ENCODE peak calls at places on chromosomes 3 and 15, in eight cellular contexts. W, E, X, F, S, K, R and Z are unnamed samples.
A peak's percentile ranks its signal among the peaks of the same experiment; 100 is the strongest.

GRCh38 chr3:126026761-126027160 is 57.2 kb downstream of the SLC41A3 start:
- DNase-seq in K (no peak), S (no peak), F (no peak), R (no peak), X (no peak), E (no peak), W (no peak), Z (no peak)

GRCh38 chr3:160707187-160707789 is 30.3 kb downstream of the ARL14 start:
- DNase-seq in S (peak; percentile 61), R (peak; percentile 38), W (peak; percentile 67), K (peak; percentile 52), E (no peak), X (no peak), F (peak; percentile 43), Z (peak; percentile 87)

GRCh38 chr3:130839815-130840214 is 54.1 kb upstream of the ATP2C1 start:
- DNase-seq in K (no peak), X (no peak), F (no peak), E (peak; percentile 57), R (no peak), S (peak; percentile 57), W (no peak), Z (peak; percentile 92)

GRCh38 chr3:95197661-95198060 is 1134.8 kb downstream of the NSUN3 start:
- DNase-seq in W (no peak), S (no peak), F (no peak), X (no peak), K (no peak), E (no peak), R (no peak), Z (no peak)

GRCh38 chr3:116916836-116917235 is 207.3 kb downstream of the TUSC7 start:
- DNase-seq in F (no peak), X (no peak), R (no peak), E (no peak), K (no peak), S (no peak), W (no peak), Z (no peak)

GRCh38 chr15:33789141-33789540 is 179.2 kb upstream of the CHRM5 start:
- DNase-seq in R (peak; percentile 75), E (no peak), F (no peak), K (peak; percentile 61), X (no peak), S (no peak), W (no peak), Z (no peak)

GRCh38 chr3:118692417-118692816 is 342.2 kb downstream of the IGSF11 start:
- DNase-seq in W (peak; percentile 22), E (no peak), F (no peak), R (no peak), X (no peak), K (no peak), S (no peak), Z (no peak)

GRCh38 chr3:19425825-19426224 is 277.5 kb downstream of the KCNH8 start:
- DNase-seq in R (no peak), S (no peak), K (no peak), W (no peak), E (no peak), F (no peak), X (no peak), Z (no peak)

GRCh38 chr3:34394978-34395748 is 596.7 kb downstream of the PDCD6IP start:
- DNase-seq in X (no peak), S (no peak), K (no peak), F (no peak), W (no peak), E (no peak), R (no peak), Z (no peak)

GRCh38 chr3:160016972-160017371 is 28.3 kb downstream of the IL12A start:
- DNase-seq in F (no peak), K (peak; percentile 43), W (no peak), R (peak; percentile 62), E (no peak), X (no peak), S (no peak), Z (no peak)

GRCh38 chr3:160778480-160778879 is 22.4 kb downstream of the PPM1L start:
- DNase-seq in E (no peak), K (no peak), X (no peak), F (no peak), W (no peak), R (no peak), S (no peak), Z (no peak)

GRCh38 chr3:155550386-155550785 is 194.5 kb downstream of the PLCH1 start:
- DNase-seq in K (no peak), X (no peak), W (no peak), R (no peak), F (no peak), E (no peak), S (no peak), Z (no peak)

GRCh38 chr15:74628199-74628598 is 12.6 kb downstream of the CLK3 start:
- DNase-seq in W (no peak), R (no peak), F (no peak), X (no peak), E (no peak), K (no peak), S (no peak), Z (no peak)

GRCh38 chr3:97804471-97804870 is 17.3 kb upstream of the CRYBG3 start:
- DNase-seq in E (no peak), K (no peak), R (no peak), F (no peak), S (no peak), W (no peak), X (no peak), Z (no peak)

GRCh38 chr3:42670051-42670576 is 15.2 kb upstream of the KLHL40 start:
- DNase-seq in E (no peak), X (no peak), K (no peak), F (no peak), W (no peak), R (no peak), S (no peak), Z (no peak)

GRCh38 chr3:172355836-172356235 is 92.4 kb downstream of the GHSR start:
- DNase-seq in F (no peak), S (peak; percentile 7), X (no peak), R (peak; percentile 83), W (no peak), K (peak; percentile 70), E (no peak), Z (no peak)

GRCh38 chr3:76044601-76045600 is 259.6 kb upstream of the ZNF717 start:
- DNase-seq in X (no peak), S (peak; percentile 19), F (peak; percentile 29), E (no peak), R (no peak), W (peak; percentile 32), K (no peak), Z (no peak)

GRCh38 chr3:65996605-65997004 is 42.1 kb downstream of the MAGI1 start:
- DNase-seq in S (no peak), K (peak; percentile 55), R (no peak), E (no peak), W (no peak), F (no peak), X (no peak), Z (no peak)

GRCh38 chr3:141471160-141471559 is 15.7 kb upstream of the RASA2 start:
- DNase-seq in X (no peak), F (no peak), K (no peak), W (no peak), R (no peak), E (no peak), S (no peak), Z (no peak)

GRCh38 chr15:29942144-29942543 is 119.9 kb upstream of the TJP1 start:
- DNase-seq in R (no peak), S (no peak), K (no peak), X (no peak), F (no peak), W (peak; percentile 61), E (no peak), Z (no peak)

GRCh38 chr15:89132611-89133242 is 44.5 kb downstream of the ABHD2 start:
- DNase-seq in W (peak; percentile 20), X (no peak), R (no peak), S (no peak), K (no peak), F (no peak), E (no peak), Z (no peak)

GRCh38 chr3:23004971-23005370 is 198.2 kb upstream of the UBE2E2 start:
- DNase-seq in F (no peak), E (no peak), R (peak; percentile 25), W (no peak), K (peak; percentile 46), S (no peak), X (no peak), Z (no peak)

GRCh38 chr3:183338520-183338919 is 85.5 kb downstream of the B3GNT5 start:
- DNase-seq in W (no peak), E (no peak), F (no peak), S (no peak), R (no peak), K (no peak), X (no peak), Z (no peak)

GRCh38 chr3:113211370-113212154 is at the start of gene BOC:
- DNase-seq in W (no peak), E (no peak), X (no peak), K (peak; percentile 80), F (peak; percentile 63), S (no peak), R (peak; percentile 63), Z (no peak)

GRCh38 chr15:57129064-57129463 is 210.6 kb downstream of the TCF12 start:
- DNase-seq in S (no peak), W (no peak), X (no peak), E (no peak), R (no peak), F (no peak), K (no peak), Z (no peak)

GRCh38 chr15:97521894-97522293 is 438.6 kb upstream of the ARRDC4 start:
- DNase-seq in E (no peak), S (no peak), X (no peak), F (peak; percentile 4), R (no peak), W (peak; percentile 16), K (peak; percentile 60), Z (no peak)

GRCh38 chr3:184679056-184679502 is 32.8 kb downstream of the MAGEF1 start:
- DNase-seq in K (peak; percentile 32), F (peak; percentile 51), R (no peak), X (no peak), W (no peak), E (no peak), S (no peak), Z (peak; percentile 84)

GRCh38 chr15:72382146-72382545 is 6.3 kb upstream of the HEXA start:
- DNase-seq in K (no peak), X (no peak), F (no peak), S (no peak), R (no peak), E (no peak), W (no peak), Z (no peak)

GRCh38 chr3:30631237-30631961 is 25.0 kb downstream of the TGFBR2 start:
- DNase-seq in F (no peak), K (no peak), S (no peak), W (no peak), X (no peak), R (no peak), E (no peak), Z (no peak)